ENCODE peak calls at places on chromosomes 2 and 18, in nine cellular contexts. One of them, this sample, is unnamed.

GRCh38 chr18:35682282-35682867 is 100.8 kb downstream of the GALNT1 start:
- DNase-seq in mammary epithelial cell: no peak
- DNase-seq in A673: no peak
- DNase-seq in neural progenitor cell: no peak
- DNase-seq in ascending aorta: no peak
- DNase-seq in heart left ventricle: no peak
- DNase-seq in prostate gland: no peak
- DNase-seq in lung: no peak
- DNase-seq in ovary: no peak
- DNase-seq in this sample: no peak

GRCh38 chr18:7174359-7175107 is 56.4 kb upstream of the LRRC30 start:
- DNase-seq in mammary epithelial cell: peak; percentile 16
- DNase-seq in A673: no peak
- DNase-seq in neural progenitor cell: peak; percentile 39
- DNase-seq in ascending aorta: no peak
- DNase-seq in heart left ventricle: no peak
- DNase-seq in prostate gland: no peak
- DNase-seq in lung: no peak
- DNase-seq in ovary: no peak
- DNase-seq in this sample: no peak

GRCh38 chr2:224442092-224442999 is 40.4 kb upstream of the FAM124B start:
- DNase-seq in mammary epithelial cell: no peak
- DNase-seq in A673: peak; percentile 83
- DNase-seq in neural progenitor cell: no peak
- DNase-seq in ascending aorta: no peak
- DNase-seq in heart left ventricle: peak; percentile 28
- DNase-seq in prostate gland: no peak
- DNase-seq in lung: no peak
- DNase-seq in ovary: no peak
- DNase-seq in this sample: no peak

GRCh38 chr2:152336103-152336853 is 1.3 kb downstream of the FMNL2 start:
- DNase-seq in mammary epithelial cell: peak; percentile 62
- DNase-seq in A673: peak; percentile 57
- DNase-seq in neural progenitor cell: peak; percentile 71
- DNase-seq in ascending aorta: peak; percentile 9
- DNase-seq in heart left ventricle: peak; percentile 69
- DNase-seq in prostate gland: peak; percentile 41
- DNase-seq in lung: peak; percentile 55
- DNase-seq in ovary: peak; percentile 59
- DNase-seq in this sample: no peak

GRCh38 chr2:177886824-177887223 is 185.8 kb downstream of the PDE11A start:
- DNase-seq in mammary epithelial cell: no peak
- DNase-seq in A673: no peak
- DNase-seq in neural progenitor cell: no peak
- DNase-seq in ascending aorta: no peak
- DNase-seq in heart left ventricle: no peak
- DNase-seq in prostate gland: no peak
- DNase-seq in lung: no peak
- DNase-seq in ovary: no peak
- DNase-seq in this sample: no peak

GRCh38 chr2:219368690-219369108 is 19.0 kb downstream of the DNPEP start:
- DNase-seq in mammary epithelial cell: peak; percentile 60
- DNase-seq in A673: no peak
- DNase-seq in neural progenitor cell: no peak
- DNase-seq in ascending aorta: no peak
- DNase-seq in heart left ventricle: peak; percentile 41
- DNase-seq in prostate gland: peak; percentile 37
- DNase-seq in lung: no peak
- DNase-seq in ovary: no peak
- DNase-seq in this sample: no peak

GRCh38 chr18:74196220-74197119 is 48.1 kb downstream of the TIMM21 start:
- DNase-seq in mammary epithelial cell: peak; percentile 52
- DNase-seq in A673: peak; percentile 75
- DNase-seq in neural progenitor cell: peak; percentile 67
- DNase-seq in ascending aorta: no peak
- DNase-seq in heart left ventricle: no peak
- DNase-seq in prostate gland: peak; percentile 58
- DNase-seq in lung: peak; percentile 42
- DNase-seq in ovary: peak; percentile 67
- DNase-seq in this sample: no peak

GRCh38 chr2:174235680-174236079 is 12.7 kb downstream of the OLA1 start:
- DNase-seq in mammary epithelial cell: no peak
- DNase-seq in A673: no peak
- DNase-seq in neural progenitor cell: peak; percentile 29
- DNase-seq in ascending aorta: no peak
- DNase-seq in heart left ventricle: no peak
- DNase-seq in prostate gland: no peak
- DNase-seq in lung: no peak
- DNase-seq in ovary: no peak
- DNase-seq in this sample: no peak

GRCh38 chr2:236178921-236179652 is 10.9 kb upstream of the GBX2 start:
- DNase-seq in mammary epithelial cell: no peak
- DNase-seq in A673: peak; percentile 56
- DNase-seq in neural progenitor cell: peak; percentile 61
- DNase-seq in ascending aorta: no peak
- DNase-seq in heart left ventricle: no peak
- DNase-seq in prostate gland: no peak
- DNase-seq in lung: no peak
- DNase-seq in ovary: no peak
- DNase-seq in this sample: no peak

DNA sequence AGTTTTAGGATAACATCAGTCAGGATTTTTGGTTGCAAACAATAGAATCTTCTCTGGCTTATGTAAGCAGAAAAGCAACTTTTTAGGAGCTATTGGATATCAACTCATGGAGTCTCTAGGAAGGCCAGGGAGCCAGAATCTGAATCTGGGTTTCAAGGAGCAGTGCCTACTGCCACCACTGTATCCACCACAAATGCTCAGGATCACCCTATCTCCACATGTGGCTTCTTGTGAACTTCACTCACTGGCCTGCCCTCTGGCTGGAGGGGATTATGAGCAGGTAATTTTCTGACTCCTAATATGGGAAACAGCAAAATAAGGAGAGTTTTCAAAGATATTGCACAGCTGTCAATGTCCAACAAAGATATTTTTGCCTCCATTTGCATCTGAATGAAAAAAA is 142.9 kb downstream of the PKP4 start:
- DNase-seq in mammary epithelial cell: peak; percentile 16
- DNase-seq in A673: no peak
- DNase-seq in neural progenitor cell: no peak
- DNase-seq in ascending aorta: no peak
- DNase-seq in heart left ventricle: no peak
- DNase-seq in prostate gland: no peak
- DNase-seq in lung: no peak
- DNase-seq in ovary: no peak
- DNase-seq in this sample: no peak
- H3K27ac ChIP-seq in mammary epithelial cell: peak overlapping the region; percentile 81
- H3K27ac ChIP-seq in A673: no peak overlapping the region
- H3K27ac ChIP-seq in neural progenitor cell: no peak overlapping the region
- H3K27ac ChIP-seq in ascending aorta: peak overlapping the region; percentile 23
- H3K27ac ChIP-seq in heart left ventricle: no peak overlapping the region
- H3K27ac ChIP-seq in prostate gland: no peak overlapping the region
- H3K27ac ChIP-seq in lung: peak overlapping the region; percentile 3
- H3K27ac ChIP-seq in ovary: no peak overlapping the region
- H3K27ac ChIP-seq in this sample: no peak overlapping the region

GRCh38 chr2:171390941-171391516 is 42.8 kb downstream of the METTL8 start:
- DNase-seq in mammary epithelial cell: peak; percentile 77
- DNase-seq in A673: no peak
- DNase-seq in neural progenitor cell: no peak
- DNase-seq in ascending aorta: no peak
- DNase-seq in heart left ventricle: no peak
- DNase-seq in prostate gland: no peak
- DNase-seq in lung: no peak
- DNase-seq in ovary: no peak
- DNase-seq in this sample: no peak

GRCh38 chr2:171391532-171391931 is 42.3 kb downstream of the METTL8 start:
- DNase-seq in mammary epithelial cell: no peak
- DNase-seq in A673: no peak
- DNase-seq in neural progenitor cell: no peak
- DNase-seq in ascending aorta: no peak
- DNase-seq in heart left ventricle: no peak
- DNase-seq in prostate gland: no peak
- DNase-seq in lung: no peak
- DNase-seq in ovary: no peak
- DNase-seq in this sample: no peak

GRCh38 chr2:171393487-171393886 is 40.3 kb downstream of the METTL8 start:
- DNase-seq in mammary epithelial cell: no peak
- DNase-seq in A673: no peak
- DNase-seq in neural progenitor cell: no peak
- DNase-seq in ascending aorta: no peak
- DNase-seq in heart left ventricle: no peak
- DNase-seq in prostate gland: no peak
- DNase-seq in lung: no peak
- DNase-seq in ovary: no peak
- DNase-seq in this sample: no peak

GRCh38 chr2:171389780-171390179 is 44.0 kb downstream of the METTL8 start:
- DNase-seq in mammary epithelial cell: no peak
- DNase-seq in A673: no peak
- DNase-seq in neural progenitor cell: no peak
- DNase-seq in ascending aorta: no peak
- DNase-seq in heart left ventricle: no peak
- DNase-seq in prostate gland: no peak
- DNase-seq in lung: no peak
- DNase-seq in ovary: no peak
- DNase-seq in this sample: no peak

DNA sequence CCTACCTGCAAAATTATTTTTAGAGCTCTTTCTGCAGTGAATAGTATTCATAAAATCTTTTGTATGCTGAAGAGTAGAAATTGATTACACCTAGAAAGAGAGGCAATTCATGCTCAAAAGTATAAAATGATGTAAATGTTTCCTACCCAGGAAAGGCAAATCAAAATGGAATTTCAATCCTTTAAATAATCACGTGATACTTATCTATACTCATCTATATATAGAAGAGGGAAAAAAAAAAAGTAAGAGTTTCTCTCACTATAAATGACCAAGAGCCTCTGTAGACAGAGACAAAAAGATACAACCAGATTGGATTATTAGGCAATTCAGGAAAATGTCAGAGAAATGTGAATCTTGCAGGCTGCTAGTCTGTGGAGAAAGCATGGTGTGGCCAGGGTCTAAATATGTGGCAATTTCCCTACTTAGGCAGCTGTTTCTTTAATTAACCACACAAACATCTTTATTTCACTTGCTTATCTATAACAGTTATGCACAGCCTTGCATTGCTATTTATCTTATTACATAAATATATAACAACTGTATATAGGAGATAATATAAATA is 39.5 kb downstream of the METTL8 start:
- DNase-seq in mammary epithelial cell: no peak
- DNase-seq in A673: no peak
- DNase-seq in neural progenitor cell: no peak
- DNase-seq in ascending aorta: no peak
- DNase-seq in heart left ventricle: no peak
- DNase-seq in prostate gland: no peak
- DNase-seq in lung: no peak
- DNase-seq in ovary: no peak
- DNase-seq in this sample: no peak
- H3K27ac ChIP-seq in mammary epithelial cell: no peak overlapping the region
- H3K27ac ChIP-seq in A673: no peak overlapping the region
- H3K27ac ChIP-seq in neural progenitor cell: no peak overlapping the region
- H3K27ac ChIP-seq in ascending aorta: no peak overlapping the region
- H3K27ac ChIP-seq in heart left ventricle: no peak overlapping the region
- H3K27ac ChIP-seq in prostate gland: no peak overlapping the region
- H3K27ac ChIP-seq in lung: no peak overlapping the region
- H3K27ac ChIP-seq in ovary: no peak overlapping the region
- H3K27ac ChIP-seq in this sample: no peak overlapping the region

GRCh38 chr2:47310801-47311560 is 92.0 kb upstream of the MSH2 start:
- DNase-seq in mammary epithelial cell: no peak
- DNase-seq in A673: no peak
- DNase-seq in neural progenitor cell: peak; percentile 53
- DNase-seq in ascending aorta: no peak
- DNase-seq in heart left ventricle: peak; percentile 61
- DNase-seq in prostate gland: no peak
- DNase-seq in lung: no peak
- DNase-seq in ovary: no peak
- DNase-seq in this sample: no peak
- H3K27ac ChIP-seq in mammary epithelial cell: no peak overlapping the region
- H3K27ac ChIP-seq in A673: no peak overlapping the region
- H3K27ac ChIP-seq in neural progenitor cell: no peak overlapping the region
- H3K27ac ChIP-seq in ascending aorta: no peak overlapping the region
- H3K27ac ChIP-seq in heart left ventricle: peak overlapping the region; percentile 73
- H3K27ac ChIP-seq in prostate gland: no peak overlapping the region
- H3K27ac ChIP-seq in lung: no peak overlapping the region
- H3K27ac ChIP-seq in ovary: no peak overlapping the region
- H3K27ac ChIP-seq in this sample: peak overlapping the region; percentile 97

GRCh38 chr2:43791035-43791434 is 17.2 kb downstream of the DYNC2LI1 start:
- DNase-seq in mammary epithelial cell: no peak
- DNase-seq in A673: no peak
- DNase-seq in neural progenitor cell: no peak
- DNase-seq in ascending aorta: no peak
- DNase-seq in heart left ventricle: no peak
- DNase-seq in prostate gland: no peak
- DNase-seq in lung: no peak
- DNase-seq in ovary: no peak
- DNase-seq in this sample: no peak

GRCh38 chr2:43788646-43789045 is 14.8 kb downstream of the DYNC2LI1 start:
- DNase-seq in mammary epithelial cell: no peak
- DNase-seq in A673: no peak
- DNase-seq in neural progenitor cell: no peak
- DNase-seq in ascending aorta: no peak
- DNase-seq in heart left ventricle: no peak
- DNase-seq in prostate gland: no peak
- DNase-seq in lung: no peak
- DNase-seq in ovary: no peak
- DNase-seq in this sample: no peak

GRCh38 chr2:43790118-43790517 is 16.3 kb downstream of the DYNC2LI1 start:
- DNase-seq in mammary epithelial cell: no peak
- DNase-seq in A673: no peak
- DNase-seq in neural progenitor cell: no peak
- DNase-seq in ascending aorta: no peak
- DNase-seq in heart left ventricle: no peak
- DNase-seq in prostate gland: no peak
- DNase-seq in lung: no peak
- DNase-seq in ovary: no peak
- DNase-seq in this sample: no peak

GRCh38 chr2:43792653-43793052 is 18.8 kb downstream of the DYNC2LI1 start:
- DNase-seq in mammary epithelial cell: no peak
- DNase-seq in A673: no peak
- DNase-seq in neural progenitor cell: no peak
- DNase-seq in ascending aorta: no peak
- DNase-seq in heart left ventricle: no peak
- DNase-seq in prostate gland: no peak
- DNase-seq in lung: no peak
- DNase-seq in ovary: no peak
- DNase-seq in this sample: no peak

GRCh38 chr2:43787895-43788294 is 14.1 kb downstream of the DYNC2LI1 start:
- DNase-seq in mammary epithelial cell: no peak
- DNase-seq in A673: no peak
- DNase-seq in neural progenitor cell: no peak
- DNase-seq in ascending aorta: no peak
- DNase-seq in heart left ventricle: no peak
- DNase-seq in prostate gland: no peak
- DNase-seq in lung: no peak
- DNase-seq in ovary: no peak
- DNase-seq in this sample: no peak
- H3K27ac ChIP-seq in mammary epithelial cell: no peak overlapping the region
- H3K27ac ChIP-seq in A673: no peak overlapping the region
- H3K27ac ChIP-seq in neural progenitor cell: no peak overlapping the region
- H3K27ac ChIP-seq in ascending aorta: no peak overlapping the region
- H3K27ac ChIP-seq in heart left ventricle: peak overlapping the region; percentile 40
- H3K27ac ChIP-seq in prostate gland: no peak overlapping the region
- H3K27ac ChIP-seq in lung: no peak overlapping the region
- H3K27ac ChIP-seq in ovary: no peak overlapping the region
- H3K27ac ChIP-seq in this sample: no peak overlapping the region

GRCh38 chr2:190360965-190361364 is 17.6 kb downstream of the INPP1 start:
- DNase-seq in mammary epithelial cell: no peak
- DNase-seq in A673: no peak
- DNase-seq in neural progenitor cell: no peak
- DNase-seq in ascending aorta: no peak
- DNase-seq in heart left ventricle: no peak
- DNase-seq in prostate gland: no peak
- DNase-seq in lung: no peak
- DNase-seq in ovary: no peak
- DNase-seq in this sample: no peak
- H3K27ac ChIP-seq in mammary epithelial cell: no peak overlapping the region
- H3K27ac ChIP-seq in A673: no peak overlapping the region
- H3K27ac ChIP-seq in neural progenitor cell: no peak overlapping the region
- H3K27ac ChIP-seq in ascending aorta: no peak overlapping the region
- H3K27ac ChIP-seq in heart left ventricle: no peak overlapping the region
- H3K27ac ChIP-seq in prostate gland: no peak overlapping the region
- H3K27ac ChIP-seq in lung: no peak overlapping the region
- H3K27ac ChIP-seq in ovary: no peak overlapping the region
- H3K27ac ChIP-seq in this sample: no peak overlapping the region

This sample was measured in Peyer's patch.